ENCODE peak calls at places on chromosomes 5 and 9, in four cellular contexts. U is GM12878, Q is HepG2, V is K562. M is an unnamed sample.

GRCh38 chr9:89786650-89787049 is 181.8 kb downstream of the GADD45G start:
- DNase-seq in U (no peak), V (no peak), Q (no peak), M (no peak)

GRCh38 chr5:173454381-173454763 is 126.2 kb upstream of the STC2 start:
- DNase-seq in V (no peak), Q (peak), U (no peak), M (no peak)

GRCh38 chr9:136201609-136202448 is 3.1 kb downstream of the LHX3 start:
- DNase-seq in V (peak), Q (no peak), U (no peak), M (peak)

GRCh38 chr5:83482961-83483360 is 11.4 kb downstream of the VCAN start:
- DNase-seq in U (no peak), Q (no peak), V (no peak), M (no peak)

GRCh38 chr5:14663734-14664269 is 716 bp upstream of the OTULIN start:
- DNase-seq in V (no peak), Q (no peak), U (no peak), M (peak)

GRCh38 chr9:119195521-119195920 is 173.7 kb downstream of the BRINP1 start:
- DNase-seq in U (no peak), V (no peak), Q (no peak), M (no peak)

GRCh38 chr5:168128556-168128955 is 162.9 kb upstream of the WWC1 start:
- DNase-seq in U (no peak), Q (no peak), V (no peak), M (no peak)

GRCh38 chr5:80192507-80193241 is 63.2 kb downstream of the SERINC5 start:
- DNase-seq in V (no peak), Q (peak), U (no peak), M (no peak)

GRCh38 chr5:68314465-68314864 is 98.9 kb downstream of the PIK3R1 start:
- DNase-seq in V (no peak), Q (no peak), U (no peak), M (no peak)

GRCh38 chr9:70618784-70619183 is 204.3 kb upstream of the KLF9 start:
- DNase-seq in V (no peak), U (no peak), Q (no peak), M (no peak)

GRCh38 chr5:100517301-100517974 is 17.7 kb upstream of the FAM174A start:
- DNase-seq in U (no peak), Q (no peak), V (no peak), M (no peak)

GRCh38 chr9:78035369-78035993 is 3.9 kb upstream of the GNAQ start:
- DNase-seq in U (peak), Q (peak), V (peak), M (peak)

GRCh38 chr5:34585601-34586104 is 70.5 kb upstream of the RAI14 start:
- DNase-seq in V (no peak), U (no peak), Q (peak), M (no peak)

DNA sequence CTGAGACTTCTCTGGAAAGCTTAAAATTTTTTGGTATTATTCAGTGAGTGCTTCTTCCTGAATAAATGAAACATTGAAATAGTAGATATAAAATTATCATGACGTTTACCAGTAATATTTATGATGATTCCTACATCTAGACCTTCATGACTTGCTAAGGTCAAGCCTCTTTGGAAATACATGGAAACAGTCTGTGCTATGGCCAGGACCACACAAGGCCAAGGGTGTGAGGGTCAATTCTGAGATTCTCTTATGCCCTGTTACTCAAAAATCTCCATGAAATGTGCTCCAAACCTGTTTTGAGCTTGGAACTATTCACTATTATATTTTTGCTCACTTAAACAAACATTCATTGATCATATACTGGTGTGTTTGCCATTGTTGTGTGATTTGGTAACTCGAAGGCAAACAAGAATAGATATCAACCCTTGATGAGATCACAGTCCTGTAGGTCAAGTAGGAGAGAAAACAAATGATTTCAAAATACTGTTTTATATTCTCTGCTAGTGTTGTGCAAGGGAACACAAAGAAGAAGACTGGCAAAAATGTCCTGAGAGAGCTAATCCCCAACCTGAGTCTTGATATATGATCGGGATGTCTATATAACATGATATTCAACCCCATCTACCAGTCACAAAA is 1254.9 kb upstream of the DMAC1 start:
- DNase-seq in Q (peak), U (no peak), V (no peak), M (no peak)
- TF ChIP-seq TARDBP in Q (no peak), U (no peak), V (no peak), M (no peak)

GRCh38 chr5:165138261-165138660 is 1632.8 kb downstream of the MAT2B start:
- DNase-seq in V (no peak), Q (no peak), U (no peak), M (no peak)
- TF ChIP-seq FOXK2 in V (no peak), Q (no peak), U (no peak), M (no peak)

GRCh38 chr5:38846379-38846967 is 661 bp downstream of the OSMR start:
- DNase-seq in Q (peak), V (no peak), U (no peak), M (no peak)
- TF ChIP-seq TARDBP in Q (no peak), V (no peak), U (no peak), M (no peak)

GRCh38 chr9:134218230-134218629 is 53.9 kb upstream of the RNU6ATAC start:
- DNase-seq in V (no peak), U (no peak), Q (no peak), M (no peak)
- TF ChIP-seq FOXK2 in V (no peak), U (no peak), Q (no peak), M (no peak)

GRCh38 chr9:133978226-133979123 is 13.6 kb downstream of the VAV2 start:
- DNase-seq in V (no peak), U (no peak), Q (peak), M (no peak)
- TF ChIP-seq TARDBP in V (no peak), U (no peak), Q (peak), M (no peak)

DNA sequence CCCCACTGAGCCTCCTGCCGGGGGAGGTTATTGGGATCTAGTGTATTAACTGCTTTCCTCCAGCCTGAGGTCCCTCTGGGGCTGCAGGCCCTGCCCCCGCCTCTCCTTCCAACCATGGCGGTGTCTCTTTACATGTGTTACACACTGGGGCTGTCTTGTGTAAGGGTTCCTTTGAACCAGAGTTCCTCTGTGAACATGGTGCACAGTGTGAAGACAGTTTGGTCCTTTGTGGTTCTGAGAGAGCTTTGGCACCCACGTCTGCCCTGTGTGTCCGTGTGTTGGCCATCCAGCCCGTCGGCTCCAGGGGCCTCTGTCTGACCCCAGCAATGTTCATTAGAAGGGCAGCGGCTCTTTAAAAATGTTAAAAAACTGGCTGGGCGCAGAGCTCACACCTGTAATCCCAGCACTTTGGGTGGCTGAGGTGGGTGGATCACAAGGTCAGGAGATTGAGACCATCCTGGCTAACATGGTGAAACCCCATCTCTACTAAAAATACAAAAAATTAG is 89.9 kb downstream of the PHF2 start:
- DNase-seq in Q (no peak), V (peak), U (no peak), M (no peak)
- TF ChIP-seq FOXK2 in Q (no peak), V (no peak), U (no peak), M (no peak)

GRCh38 chr9:33106372-33106771 is 29.9 kb upstream of the SMU1 start:
- DNase-seq in V (no peak), U (no peak), Q (no peak), M (no peak)
- TF ChIP-seq TARDBP in V (no peak), U (no peak), Q (no peak), M (no peak)

DNA sequence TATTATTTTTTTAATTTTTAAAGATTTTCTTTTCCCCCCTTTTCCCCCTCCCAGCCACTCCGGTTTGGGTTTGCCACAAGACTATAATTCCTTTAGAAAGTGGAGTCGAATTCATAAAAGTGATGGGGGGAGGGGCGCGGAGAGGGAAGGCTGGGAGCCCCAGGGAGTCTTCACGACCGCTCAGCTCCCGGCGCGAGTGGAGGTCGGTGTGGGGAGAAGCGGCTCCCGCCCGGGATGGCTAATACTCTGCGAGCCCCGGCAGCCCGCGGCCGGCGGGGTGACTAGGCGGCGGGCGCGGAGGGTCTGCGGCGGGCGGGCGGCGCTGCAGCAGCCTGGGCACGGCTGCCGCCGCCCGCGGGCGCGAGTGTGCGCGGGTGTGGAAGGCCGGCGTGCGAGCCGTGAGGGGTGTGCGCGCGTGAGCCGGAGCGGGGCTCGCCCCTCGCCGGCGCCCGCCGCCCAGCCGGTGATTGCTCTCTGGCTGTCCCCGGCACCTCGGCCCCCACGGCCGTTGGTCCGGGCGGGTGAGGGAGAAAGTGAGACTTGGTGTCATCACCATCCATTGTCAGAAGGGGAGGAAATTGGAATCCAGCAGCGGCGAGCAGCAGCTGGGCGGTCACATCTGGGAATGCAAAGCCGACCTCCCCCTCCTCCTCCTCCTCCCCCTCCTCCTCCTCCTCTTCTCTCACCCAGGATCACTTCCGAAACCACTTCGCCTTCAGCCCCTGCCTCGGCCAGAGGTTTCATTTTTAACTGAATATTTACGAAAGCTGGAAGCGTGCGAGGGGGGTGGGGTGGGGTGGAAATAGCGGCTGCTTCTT is at the start of gene PARP8:
- DNase-seq in Q (no peak), U (no peak), V (no peak), M (peak)
- TF ChIP-seq FOXK2 in Q (no peak), U (no peak), V (no peak), M (no peak)

DNA sequence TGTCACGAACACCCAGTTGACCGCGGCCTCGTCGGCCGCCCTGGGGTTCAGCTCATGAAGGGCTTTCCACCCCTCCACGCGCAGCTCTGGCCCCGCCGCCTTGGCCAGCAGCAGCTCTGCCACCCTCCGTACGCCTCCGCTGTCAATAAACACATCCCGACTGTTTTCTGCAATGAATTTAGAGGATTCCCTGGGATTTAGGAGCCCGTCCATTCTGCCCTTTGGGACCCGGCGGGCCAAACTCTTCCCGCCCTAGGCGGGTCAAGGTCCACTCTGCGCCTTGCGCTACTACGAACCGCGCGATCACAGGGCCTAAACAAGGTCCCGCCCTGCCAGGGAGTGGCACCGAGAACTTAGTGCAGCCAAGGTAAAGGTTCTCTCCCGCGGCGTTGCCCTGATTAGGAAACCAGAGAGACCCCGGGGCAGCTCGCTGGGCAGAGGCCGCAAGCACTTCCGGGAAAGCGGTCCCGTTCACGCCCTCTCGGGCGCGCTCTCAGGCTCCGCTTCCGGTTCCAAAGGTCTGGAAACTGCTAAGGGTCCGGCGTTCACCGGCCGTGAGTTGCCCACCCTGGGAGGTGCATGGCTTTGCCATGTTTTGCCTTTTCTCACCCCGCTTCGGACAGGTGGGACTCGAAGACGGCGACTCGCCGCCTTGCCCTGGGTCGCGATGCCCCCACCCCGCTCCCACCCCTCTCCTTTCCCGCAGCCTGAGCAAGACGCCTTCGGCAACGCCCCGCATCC is 23.6 kb downstream of the HNRNPK start:
- DNase-seq in U (no peak), V (peak), Q (peak), M (peak)
- TF ChIP-seq TARDBP in U (no peak), V (no peak), Q (peak), M (no peak)

GRCh38 chr5:122721127-122721526 is 53.8 kb upstream of the SNX2 start:
- DNase-seq in Q (no peak), V (no peak), U (no peak), M (no peak)
- TF ChIP-seq FOXK2 in Q (no peak), V (no peak), U (no peak), M (no peak)